ENCODE peak calls at places on chromosomes 13 and 19, in eight cellular contexts. Z is fibroblast of lung, O is heart right ventricle, X is left lung, G is breast epithelium, V is ascending aorta, K is choroid plexus epithelial cell, E is OCI-LY7. H is an unnamed sample.

GRCh38 chr13:20354722-20355121 is 122.6 kb upstream of the GJB6 start:
- DNase-seq in Z (no peak), O (no peak), X (no peak), G (no peak), V (no peak), K (no peak), E (no peak), H (no peak)

GRCh38 chr13:38419312-38419873 is 69.7 kb downstream of the UFM1 start:
- DNase-seq in Z (no peak), O (no peak), X (no peak), G (no peak), V (no peak), K (no peak), E (no peak), H (peak)

GRCh38 chr19:17847538-17848366 is at the start of gene JAK3:
- DNase-seq in Z (peak), O (peak), X (peak), G (no peak), V (no peak), K (peak), E (peak), H (peak)

GRCh38 chr19:28596561-28597071 is 616.3 kb downstream of the UQCRFS1 start:
- DNase-seq in Z (no peak), O (no peak), X (no peak), G (no peak), V (no peak), K (no peak), E (no peak), H (no peak)

GRCh38 chr13:50762969-50763568 is 80.4 kb downstream of the DLEU7 start:
- DNase-seq in Z (no peak), O (no peak), X (no peak), G (no peak), V (no peak), K (no peak), E (peak), H (no peak)

GRCh38 chr19:2474232-2475017 is 1.5 kb upstream of the GADD45B start:
- DNase-seq in Z (peak), O (peak), X (peak), G (peak), V (peak), K (peak), E (peak), H (peak)

GRCh38 chr13:48892311-48892710 is 83.4 kb upstream of the FNDC3A start:
- DNase-seq in Z (peak), O (no peak), X (no peak), G (no peak), V (no peak), K (peak), E (no peak), H (peak)

GRCh38 chr19:49119411-49120324 is at the start of gene PPFIA3:
- DNase-seq in Z (peak), O (peak), X (peak), G (no peak), V (no peak), K (peak), E (no peak), H (no peak)

GRCh38 chr13:65926750-65927171 is 1303.4 kb downstream of the PCDH9 start:
- DNase-seq in Z (no peak), O (peak), X (peak), G (no peak), V (no peak), K (no peak), E (peak), H (no peak)

GRCh38 chr13:113489549-113490495 is 689 bp downstream of the DCUN1D2 start:
- DNase-seq in Z (peak), O (peak), X (peak), G (no peak), V (no peak), K (peak), E (peak), H (peak)

GRCh38 chr19:35055715-35056179 is 14.2 kb downstream of the HPN start:
- DNase-seq in Z (no peak), O (no peak), X (no peak), G (no peak), V (no peak), K (no peak), E (peak), H (peak)

GRCh38 chr13:98978280-98978679 is 416 bp upstream of the DOCK9 start:
- DNase-seq in Z (peak), O (no peak), X (no peak), G (no peak), V (no peak), K (peak), E (no peak), H (no peak)

GRCh38 chr19:14164088-14164487 is 27.7 kb upstream of the ASF1B start:
- DNase-seq in Z (no peak), O (no peak), X (no peak), G (no peak), V (no peak), K (no peak), E (no peak), H (no peak)

GRCh38 chr13:43737524-43737923 is 49.2 kb downstream of the ENOX1 start:
- DNase-seq in Z (no peak), O (no peak), X (no peak), G (no peak), V (no peak), K (no peak), E (no peak), H (no peak)

GRCh38 chr13:70338608-70339007 is 230.4 kb upstream of the KLHL1 start:
- DNase-seq in Z (no peak), O (no peak), X (no peak), G (no peak), V (no peak), K (no peak), E (no peak), H (no peak)

GRCh38 chr13:111575719-111576118 is 255.3 kb downstream of the TEX29 start:
- DNase-seq in Z (no peak), O (no peak), X (no peak), G (no peak), V (no peak), K (no peak), E (no peak), H (no peak)

GRCh38 chr13:105342421-105342820 is 1193.0 kb downstream of the EFNB2 start:
- DNase-seq in Z (peak), O (no peak), X (no peak), G (no peak), V (no peak), K (no peak), E (no peak), H (no peak)

GRCh38 chr19:20072936-20073335 is 4.9 kb upstream of the ZNF90 start:
- DNase-seq in Z (no peak), O (no peak), X (no peak), G (no peak), V (no peak), K (no peak), E (no peak), H (no peak)

GRCh38 chr13:46100191-46100877 is 4.5 kb downstream of the CPB2 start:
- DNase-seq in Z (peak), O (no peak), X (no peak), G (no peak), V (no peak), K (peak), E (peak), H (peak)

GRCh38 chr13:67184247-67184646 is 45.9 kb downstream of the PCDH9 start:
- DNase-seq in Z (no peak), O (no peak), X (no peak), G (no peak), V (no peak), K (no peak), E (no peak), H (no peak)

GRCh38 chr19:11624064-11624463 is 26.8 kb downstream of the ZNF627 start:
- DNase-seq in Z (peak), O (no peak), X (no peak), G (no peak), V (no peak), K (peak), E (no peak), H (no peak)

GRCh38 chr19:2061936-2062729 is 11.1 kb upstream of the MKNK2 start:
- DNase-seq in Z (no peak), O (no peak), X (no peak), G (no peak), V (no peak), K (no peak), E (peak), H (peak)

GRCh38 chr13:86757236-86757978 is 913.8 kb upstream of the SLITRK5 start:
- DNase-seq in Z (peak), O (no peak), X (no peak), G (peak), V (no peak), K (peak), E (no peak), H (peak)

DNA sequence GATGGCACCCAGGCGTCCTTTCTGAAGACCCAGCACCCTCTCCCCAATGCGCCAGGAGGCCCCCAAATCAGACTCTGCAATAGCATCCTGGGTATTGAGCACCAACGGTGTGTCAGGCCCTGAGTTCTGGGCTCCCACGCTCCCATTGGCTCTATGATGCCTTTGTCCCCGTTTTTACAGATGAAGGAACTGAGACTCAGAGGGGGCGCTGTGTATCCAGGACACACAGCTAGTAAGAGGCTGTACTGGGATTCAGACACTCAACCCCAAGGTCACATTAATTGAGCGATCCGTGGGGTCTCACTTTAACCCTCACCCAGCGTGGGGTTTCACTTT is 42.5 kb downstream of the CYP4F22 start:
- DNase-seq in Z (no peak), O (no peak), X (no peak), G (no peak), V (no peak), K (no peak), E (no peak), H (no peak)
- TF ChIP-seq CTCF in Z (no peak), O (no peak), X (no peak), G (no peak), V (no peak), K (peak), E (no peak), H (no peak)

GRCh38 chr19:52492201-52492960 is 35.1 kb upstream of the ZNF808 start:
- DNase-seq in Z (no peak), O (no peak), X (no peak), G (no peak), V (no peak), K (no peak), E (no peak), H (no peak)
- H3K4me3 ChIP-seq in Z (no peak), O (peak), X (no peak), G (no peak), V (peak), K (no peak), E (no peak), H (no peak)

GRCh38 chr19:33407140-33407551 is 33.6 kb downstream of the CEBPG start:
- DNase-seq in Z (no peak), O (no peak), X (no peak), G (no peak), V (no peak), K (no peak), E (no peak), H (no peak)
- TF ChIP-seq CTCF in Z (no peak), O (peak), X (peak), G (no peak), V (no peak), K (no peak), E (no peak), H (no peak)

GRCh38 chr19:7793493-7793892 is 30.4 kb downstream of the CLEC4M start:
- DNase-seq in Z (no peak), O (no peak), X (no peak), G (no peak), V (no peak), K (no peak), E (no peak), H (no peak)
- H3K4me3 ChIP-seq in Z (no peak), O (no peak), X (no peak), G (no peak), V (no peak), K (no peak), E (no peak), H (no peak)